ENCODE peak calls at places on chromosomes 16 and 17, in six cellular contexts. One of them, this sample, is unnamed.

GRCh38 chr17:55295411-55296170 is 30.8 kb downstream of the HLF start:
- DNase-seq in activated CD4-positive, alpha-beta T cell treated with anti-CD3 and anti-CD28 coated beads for 24 hours: peak
- DNase-seq in mammary epithelial cell: peak
- DNase-seq in T-helper 2 cell: no peak
- DNase-seq in HL-60: peak
- DNase-seq in activated T-cell treated with anti-CD3 and anti-CD28 coated beads, Interleukin-2, amount 50 U/mL, for 48 hours: peak
- DNase-seq in this sample: peak

GRCh38 chr16:82835487-82836160 is 208.9 kb downstream of the CDH13 start:
- DNase-seq in mammary epithelial cell: peak
- DNase-seq in activated CD4-positive, alpha-beta T cell treated with anti-CD3 and anti-CD28 coated beads for 24 hours: no peak
- DNase-seq in T-helper 2 cell: no peak
- DNase-seq in HL-60: no peak
- DNase-seq in activated T-cell treated with anti-CD3 and anti-CD28 coated beads, Interleukin-2, amount 50 U/mL, for 48 hours: no peak
- DNase-seq in this sample: no peak

GRCh38 chr17:65332375-65332774 is 195.2 kb downstream of the RGS9 start:
- DNase-seq in mammary epithelial cell: peak
- DNase-seq in activated CD4-positive, alpha-beta T cell treated with anti-CD3 and anti-CD28 coated beads for 24 hours: no peak
- DNase-seq in HL-60: no peak
- DNase-seq in activated T-cell treated with anti-CD3 and anti-CD28 coated beads, Interleukin-2, amount 50 U/mL, for 48 hours: no peak
- DNase-seq in T-helper 2 cell: no peak
- DNase-seq in this sample: peak

GRCh38 chr16:30005341-30006094 is 5.3 kb downstream of the DOC2A start:
- DNase-seq in mammary epithelial cell: no peak
- DNase-seq in T-helper 2 cell: no peak
- DNase-seq in HL-60: no peak
- DNase-seq in activated CD4-positive, alpha-beta T cell treated with anti-CD3 and anti-CD28 coated beads for 24 hours: no peak
- DNase-seq in activated T-cell treated with anti-CD3 and anti-CD28 coated beads, Interleukin-2, amount 50 U/mL, for 48 hours: peak
- DNase-seq in this sample: peak

GRCh38 chr17:40453881-40454630 is 10.8 kb downstream of the IGFBP4 start:
- DNase-seq in activated T-cell treated with anti-CD3 and anti-CD28 coated beads, Interleukin-2, amount 50 U/mL, for 48 hours: no peak
- DNase-seq in HL-60: no peak
- DNase-seq in T-helper 2 cell: no peak
- DNase-seq in activated CD4-positive, alpha-beta T cell treated with anti-CD3 and anti-CD28 coated beads for 24 hours: no peak
- DNase-seq in mammary epithelial cell: no peak
- DNase-seq in this sample: no peak

GRCh38 chr16:23323224-23324030 is 21.3 kb downstream of the SCNN1B start:
- DNase-seq in activated T-cell treated with anti-CD3 and anti-CD28 coated beads, Interleukin-2, amount 50 U/mL, for 48 hours: no peak
- DNase-seq in activated CD4-positive, alpha-beta T cell treated with anti-CD3 and anti-CD28 coated beads for 24 hours: no peak
- DNase-seq in mammary epithelial cell: peak
- DNase-seq in HL-60: no peak
- DNase-seq in T-helper 2 cell: no peak
- DNase-seq in this sample: no peak

GRCh38 chr17:45013021-45013997 is 38.1 kb downstream of the DCAKD start:
- DNase-seq in activated CD4-positive, alpha-beta T cell treated with anti-CD3 and anti-CD28 coated beads for 24 hours: no peak
- DNase-seq in mammary epithelial cell: no peak
- DNase-seq in T-helper 2 cell: no peak
- DNase-seq in HL-60: no peak
- DNase-seq in activated T-cell treated with anti-CD3 and anti-CD28 coated beads, Interleukin-2, amount 50 U/mL, for 48 hours: no peak
- DNase-seq in this sample: no peak

GRCh38 chr17:8732406-8733065 is 12.1 kb downstream of the CCDC42 start:
- DNase-seq in mammary epithelial cell: no peak
- DNase-seq in activated CD4-positive, alpha-beta T cell treated with anti-CD3 and anti-CD28 coated beads for 24 hours: no peak
- DNase-seq in HL-60: no peak
- DNase-seq in T-helper 2 cell: no peak
- DNase-seq in activated T-cell treated with anti-CD3 and anti-CD28 coated beads, Interleukin-2, amount 50 U/mL, for 48 hours: no peak
- DNase-seq in this sample: peak

GRCh38 chr16:79601092-79601977 is 798 bp upstream of the MAF start:
- DNase-seq in activated T-cell treated with anti-CD3 and anti-CD28 coated beads, Interleukin-2, amount 50 U/mL, for 48 hours: no peak
- DNase-seq in HL-60: no peak
- DNase-seq in mammary epithelial cell: no peak
- DNase-seq in T-helper 2 cell: peak
- DNase-seq in activated CD4-positive, alpha-beta T cell treated with anti-CD3 and anti-CD28 coated beads for 24 hours: no peak
- DNase-seq in this sample: peak

GRCh38 chr16:89216315-89217137 is 977 bp upstream of the ZNF778 start:
- DNase-seq in T-helper 2 cell: peak
- DNase-seq in activated CD4-positive, alpha-beta T cell treated with anti-CD3 and anti-CD28 coated beads for 24 hours: peak
- DNase-seq in mammary epithelial cell: peak
- DNase-seq in HL-60: peak
- DNase-seq in activated T-cell treated with anti-CD3 and anti-CD28 coated beads, Interleukin-2, amount 50 U/mL, for 48 hours: peak
- DNase-seq in this sample: peak

This sample was measured in AG08395.